ENCODE peak calls at places on chromosomes 7 and 10, in nine cellular contexts. One of them, this sample, is unnamed.

GRCh38 chr7:96953676-96954513 is 51.5 kb upstream of the DLX6 start:
- DNase-seq in Ammon's horn: no peak
- DNase-seq in retina: no peak
- DNase-seq in iPS-NIHi11: no peak
- DNase-seq in LoVo: no peak
- DNase-seq in T-cell: no peak
- DNase-seq in left lobe of liver: peak
- DNase-seq in mesothelial cell of epicardium: no peak
- DNase-seq in posterior cingulate gyrus: no peak
- DNase-seq in this sample: no peak

GRCh38 chr10:122323941-122324675 is 50.4 kb upstream of the PLEKHA1 start:
- DNase-seq in Ammon's horn: no peak
- DNase-seq in retina: no peak
- DNase-seq in iPS-NIHi11: no peak
- DNase-seq in LoVo: no peak
- DNase-seq in T-cell: no peak
- DNase-seq in left lobe of liver: no peak
- DNase-seq in mesothelial cell of epicardium: no peak
- DNase-seq in posterior cingulate gyrus: no peak
- DNase-seq in this sample: no peak

GRCh38 chr7:100034871-100035510 is 14.6 kb upstream of the ZSCAN21 start:
- DNase-seq in Ammon's horn: no peak
- DNase-seq in retina: no peak
- DNase-seq in iPS-NIHi11: no peak
- DNase-seq in LoVo: no peak
- DNase-seq in T-cell: no peak
- DNase-seq in left lobe of liver: no peak
- DNase-seq in mesothelial cell of epicardium: no peak
- DNase-seq in posterior cingulate gyrus: no peak
- DNase-seq in this sample: no peak

GRCh38 chr7:33764752-33765451 is 140.4 kb upstream of the BMPER start:
- DNase-seq in Ammon's horn: no peak
- DNase-seq in retina: no peak
- DNase-seq in iPS-NIHi11: no peak
- DNase-seq in LoVo: no peak
- DNase-seq in T-cell: no peak
- DNase-seq in left lobe of liver: no peak
- DNase-seq in mesothelial cell of epicardium: no peak
- DNase-seq in posterior cingulate gyrus: no peak
- DNase-seq in this sample: no peak

GRCh38 chr10:24722676-24723385 is 856 bp downstream of the ARHGAP21 start:
- DNase-seq in Ammon's horn: peak
- DNase-seq in retina: peak
- DNase-seq in iPS-NIHi11: peak
- DNase-seq in LoVo: peak
- DNase-seq in T-cell: peak
- DNase-seq in left lobe of liver: peak
- DNase-seq in mesothelial cell of epicardium: peak
- DNase-seq in posterior cingulate gyrus: peak
- DNase-seq in this sample: peak

GRCh38 chr7:43294080-43294630 is 181.7 kb downstream of the HECW1 start:
- DNase-seq in Ammon's horn: no peak
- DNase-seq in retina: no peak
- DNase-seq in iPS-NIHi11: no peak
- DNase-seq in LoVo: peak
- DNase-seq in T-cell: no peak
- DNase-seq in left lobe of liver: no peak
- DNase-seq in mesothelial cell of epicardium: no peak
- DNase-seq in posterior cingulate gyrus: peak
- DNase-seq in this sample: no peak

GRCh38 chr7:158818325-158819213 is 10.7 kb downstream of the ESYT2 start:
- DNase-seq in Ammon's horn: peak
- DNase-seq in retina: peak
- DNase-seq in iPS-NIHi11: peak
- DNase-seq in LoVo: peak
- DNase-seq in T-cell: peak
- DNase-seq in left lobe of liver: peak
- DNase-seq in mesothelial cell of epicardium: no peak
- DNase-seq in posterior cingulate gyrus: peak
- DNase-seq in this sample: peak

GRCh38 chr7:150875791-150876190 is 23.5 kb downstream of the AOC1 start:
- DNase-seq in Ammon's horn: no peak
- DNase-seq in retina: no peak
- DNase-seq in iPS-NIHi11: no peak
- DNase-seq in LoVo: no peak
- DNase-seq in T-cell: no peak
- DNase-seq in left lobe of liver: no peak
- DNase-seq in mesothelial cell of epicardium: no peak
- DNase-seq in posterior cingulate gyrus: no peak
- DNase-seq in this sample: peak

GRCh38 chr7:128783143-128783799 is 7.7 kb upstream of the OPN1SW start:
- DNase-seq in Ammon's horn: peak
- DNase-seq in retina: peak
- DNase-seq in iPS-NIHi11: peak
- DNase-seq in LoVo: no peak
- DNase-seq in T-cell: no peak
- DNase-seq in left lobe of liver: no peak
- DNase-seq in mesothelial cell of epicardium: peak
- DNase-seq in posterior cingulate gyrus: peak
- DNase-seq in this sample: no peak

GRCh38 chr10:31399631-31400030 is 80.6 kb downstream of the ZEB1 start:
- DNase-seq in Ammon's horn: peak
- DNase-seq in retina: no peak
- DNase-seq in iPS-NIHi11: peak
- DNase-seq in LoVo: no peak
- DNase-seq in T-cell: no peak
- DNase-seq in left lobe of liver: no peak
- DNase-seq in mesothelial cell of epicardium: no peak
- DNase-seq in posterior cingulate gyrus: peak
- DNase-seq in this sample: no peak

GRCh38 chr10:60358282-60358681 is 31.4 kb downstream of the ANK3 start:
- DNase-seq in Ammon's horn: no peak
- DNase-seq in retina: no peak
- DNase-seq in iPS-NIHi11: no peak
- DNase-seq in LoVo: no peak
- DNase-seq in T-cell: no peak
- DNase-seq in left lobe of liver: no peak
- DNase-seq in mesothelial cell of epicardium: no peak
- DNase-seq in posterior cingulate gyrus: no peak
- DNase-seq in this sample: no peak

GRCh38 chr7:105202561-105203130 is 186.1 kb downstream of the SRPK2 start:
- DNase-seq in Ammon's horn: peak
- DNase-seq in retina: no peak
- DNase-seq in iPS-NIHi11: no peak
- DNase-seq in LoVo: no peak
- DNase-seq in T-cell: no peak
- DNase-seq in left lobe of liver: no peak
- DNase-seq in mesothelial cell of epicardium: no peak
- DNase-seq in posterior cingulate gyrus: no peak
- DNase-seq in this sample: no peak

GRCh38 chr7:69696686-69697685 is 98.7 kb downstream of the AUTS2 start:
- DNase-seq in Ammon's horn: no peak
- DNase-seq in retina: no peak
- DNase-seq in iPS-NIHi11: no peak
- DNase-seq in LoVo: no peak
- DNase-seq in T-cell: no peak
- DNase-seq in left lobe of liver: no peak
- DNase-seq in mesothelial cell of epicardium: no peak
- DNase-seq in posterior cingulate gyrus: no peak
- DNase-seq in this sample: no peak

GRCh38 chr7:37357277-37357996 is 91.2 kb downstream of the ELMO1 start:
- DNase-seq in Ammon's horn: no peak
- DNase-seq in retina: peak
- DNase-seq in iPS-NIHi11: no peak
- DNase-seq in LoVo: no peak
- DNase-seq in T-cell: no peak
- DNase-seq in left lobe of liver: no peak
- DNase-seq in mesothelial cell of epicardium: no peak
- DNase-seq in posterior cingulate gyrus: no peak
- DNase-seq in this sample: no peak

GRCh38 chr10:14254368-14254767 is 76.4 kb downstream of the FRMD4A start:
- DNase-seq in Ammon's horn: no peak
- DNase-seq in retina: no peak
- DNase-seq in iPS-NIHi11: no peak
- DNase-seq in LoVo: peak
- DNase-seq in T-cell: no peak
- DNase-seq in left lobe of liver: no peak
- DNase-seq in mesothelial cell of epicardium: no peak
- DNase-seq in posterior cingulate gyrus: no peak
- DNase-seq in this sample: no peak

GRCh38 chr10:75475470-75476182 is 44.2 kb downstream of the LRMDA start:
- DNase-seq in Ammon's horn: no peak
- DNase-seq in retina: no peak
- DNase-seq in iPS-NIHi11: no peak
- DNase-seq in LoVo: no peak
- DNase-seq in T-cell: no peak
- DNase-seq in left lobe of liver: no peak
- DNase-seq in mesothelial cell of epicardium: no peak
- DNase-seq in posterior cingulate gyrus: no peak
- DNase-seq in this sample: no peak

GRCh38 chr7:90119178-90119971 is 34.9 kb upstream of the STEAP1 start:
- DNase-seq in Ammon's horn: peak
- DNase-seq in retina: peak
- DNase-seq in iPS-NIHi11: peak
- DNase-seq in LoVo: no peak
- DNase-seq in T-cell: peak
- DNase-seq in left lobe of liver: peak
- DNase-seq in mesothelial cell of epicardium: no peak
- DNase-seq in posterior cingulate gyrus: peak
- DNase-seq in this sample: no peak

GRCh38 chr10:23157691-23158369 is 34.3 kb upstream of the PTF1A start:
- DNase-seq in Ammon's horn: peak
- DNase-seq in retina: peak
- DNase-seq in iPS-NIHi11: peak
- DNase-seq in LoVo: peak
- DNase-seq in T-cell: no peak
- DNase-seq in left lobe of liver: no peak
- DNase-seq in mesothelial cell of epicardium: no peak
- DNase-seq in posterior cingulate gyrus: no peak
- DNase-seq in this sample: peak

GRCh38 chr10:17061418-17061817 is 68.2 kb downstream of the CUBN start:
- DNase-seq in Ammon's horn: no peak
- DNase-seq in retina: no peak
- DNase-seq in iPS-NIHi11: no peak
- DNase-seq in LoVo: no peak
- DNase-seq in T-cell: no peak
- DNase-seq in left lobe of liver: no peak
- DNase-seq in mesothelial cell of epicardium: no peak
- DNase-seq in posterior cingulate gyrus: no peak
- DNase-seq in this sample: no peak

GRCh38 chr10:67603701-67604100 is 92.3 kb downstream of the CTNNA3 start:
- DNase-seq in Ammon's horn: no peak
- DNase-seq in retina: no peak
- DNase-seq in iPS-NIHi11: no peak
- DNase-seq in LoVo: no peak
- DNase-seq in T-cell: no peak
- DNase-seq in left lobe of liver: no peak
- DNase-seq in mesothelial cell of epicardium: no peak
- DNase-seq in posterior cingulate gyrus: no peak
- DNase-seq in this sample: no peak

GRCh38 chr7:92058040-92058439 is 76.2 kb downstream of the CYP51A1 start:
- DNase-seq in Ammon's horn: no peak
- DNase-seq in retina: no peak
- DNase-seq in iPS-NIHi11: no peak
- DNase-seq in LoVo: no peak
- DNase-seq in T-cell: no peak
- DNase-seq in left lobe of liver: no peak
- DNase-seq in mesothelial cell of epicardium: no peak
- DNase-seq in posterior cingulate gyrus: no peak
- DNase-seq in this sample: peak

GRCh38 chr10:28535846-28536245 is 2.9 kb downstream of the WAC start:
- DNase-seq in Ammon's horn: no peak
- DNase-seq in retina: no peak
- DNase-seq in iPS-NIHi11: no peak
- DNase-seq in LoVo: no peak
- DNase-seq in T-cell: no peak
- DNase-seq in left lobe of liver: no peak
- DNase-seq in mesothelial cell of epicardium: no peak
- DNase-seq in posterior cingulate gyrus: no peak
- DNase-seq in this sample: no peak

GRCh38 chr7:33961948-33962347 is 56.6 kb downstream of the BMPER start:
- DNase-seq in Ammon's horn: no peak
- DNase-seq in retina: no peak
- DNase-seq in iPS-NIHi11: no peak
- DNase-seq in LoVo: no peak
- DNase-seq in T-cell: no peak
- DNase-seq in left lobe of liver: no peak
- DNase-seq in mesothelial cell of epicardium: no peak
- DNase-seq in posterior cingulate gyrus: no peak
- DNase-seq in this sample: no peak

GRCh38 chr10:31031205-31031665 is 430 bp downstream of the ZNF438 start:
- DNase-seq in Ammon's horn: peak
- DNase-seq in retina: no peak
- DNase-seq in iPS-NIHi11: no peak
- DNase-seq in LoVo: no peak
- DNase-seq in T-cell: no peak
- DNase-seq in left lobe of liver: no peak
- DNase-seq in mesothelial cell of epicardium: no peak
- DNase-seq in posterior cingulate gyrus: no peak
- DNase-seq in this sample: no peak

GRCh38 chr7:88020953-88021650 is 87.1 kb downstream of the ADAM22 start:
- DNase-seq in Ammon's horn: no peak
- DNase-seq in retina: no peak
- DNase-seq in iPS-NIHi11: no peak
- DNase-seq in LoVo: no peak
- DNase-seq in T-cell: no peak
- DNase-seq in left lobe of liver: no peak
- DNase-seq in mesothelial cell of epicardium: no peak
- DNase-seq in posterior cingulate gyrus: no peak
- DNase-seq in this sample: no peak

GRCh38 chr7:18570890-18571478 is 75.4 kb downstream of the HDAC9 start:
- DNase-seq in Ammon's horn: peak
- DNase-seq in retina: peak
- DNase-seq in iPS-NIHi11: peak
- DNase-seq in LoVo: peak
- DNase-seq in T-cell: no peak
- DNase-seq in left lobe of liver: no peak
- DNase-seq in mesothelial cell of epicardium: no peak
- DNase-seq in posterior cingulate gyrus: no peak
- DNase-seq in this sample: no peak

GRCh38 chr10:126433351-126433750 is 45.1 kb upstream of the ADAM12 start:
- DNase-seq in Ammon's horn: no peak
- DNase-seq in retina: no peak
- DNase-seq in iPS-NIHi11: no peak
- DNase-seq in LoVo: no peak
- DNase-seq in T-cell: no peak
- DNase-seq in left lobe of liver: no peak
- DNase-seq in mesothelial cell of epicardium: no peak
- DNase-seq in posterior cingulate gyrus: no peak
- DNase-seq in this sample: no peak

GRCh38 chr10:114491419-114491818 is 87.1 kb upstream of the AFAP1L2 start:
- DNase-seq in Ammon's horn: peak
- DNase-seq in retina: no peak
- DNase-seq in iPS-NIHi11: no peak
- DNase-seq in LoVo: no peak
- DNase-seq in T-cell: no peak
- DNase-seq in left lobe of liver: no peak
- DNase-seq in mesothelial cell of epicardium: no peak
- DNase-seq in posterior cingulate gyrus: no peak
- DNase-seq in this sample: no peak

GRCh38 chr10:84329986-84330651 is 1.7 kb downstream of the CCSER2 start:
- DNase-seq in Ammon's horn: no peak
- DNase-seq in retina: no peak
- DNase-seq in iPS-NIHi11: no peak
- DNase-seq in LoVo: no peak
- DNase-seq in T-cell: peak
- DNase-seq in left lobe of liver: no peak
- DNase-seq in mesothelial cell of epicardium: no peak
- DNase-seq in posterior cingulate gyrus: no peak
- DNase-seq in this sample: no peak

GRCh38 chr10:1402821-1403507 is 334.4 kb downstream of the ADARB2 start:
- DNase-seq in Ammon's horn: no peak
- DNase-seq in retina: no peak
- DNase-seq in iPS-NIHi11: no peak
- DNase-seq in LoVo: no peak
- DNase-seq in T-cell: no peak
- DNase-seq in left lobe of liver: peak
- DNase-seq in mesothelial cell of epicardium: no peak
- DNase-seq in posterior cingulate gyrus: no peak
- DNase-seq in this sample: no peak

GRCh38 chr10:42999385-43000020 is 77.4 kb upstream of the RET start:
- DNase-seq in Ammon's horn: no peak
- DNase-seq in retina: no peak
- DNase-seq in iPS-NIHi11: no peak
- DNase-seq in LoVo: no peak
- DNase-seq in T-cell: no peak
- DNase-seq in left lobe of liver: no peak
- DNase-seq in mesothelial cell of epicardium: no peak
- DNase-seq in posterior cingulate gyrus: no peak
- DNase-seq in this sample: no peak

This sample was measured in Kasumi-1.